ENCODE peak calls at places on chromosomes 6 and 20, in four cellular contexts. Z is GM12878, V is K562, E is HepG2. P is an unnamed sample.

GRCh38 chr6:166097914-166098522 is 69.6 kb downstream of the TBXT start:
- DNase-seq in E (peak; percentile 29), Z (no peak), V (peak; percentile 61), P (peak; percentile 89)

GRCh38 chr6:9089724-9090123 is 654.4 kb upstream of the SLC35B3 start:
- DNase-seq in V (no peak), Z (no peak), E (no peak), P (no peak)

GRCh38 chr6:116266803-116267202 is 12.9 kb downstream of the TSPYL1 start:
- DNase-seq in Z (no peak), V (no peak), E (no peak), P (no peak)

GRCh38 chr6:30510419-30510818 is 21.1 kb downstream of the HLA-E start:
- DNase-seq in V (no peak), Z (no peak), E (no peak), P (no peak)

GRCh38 chr6:30211306-30211705 is 1.9 kb downstream of the TRIM26 start:
- DNase-seq in E (no peak), Z (no peak), V (no peak), P (no peak)

GRCh38 chr6:14128017-14128416 is 10.4 kb downstream of the CD83 start:
- DNase-seq in E (no peak), V (peak; percentile 42), Z (no peak), P (no peak)

GRCh38 chr6:11346516-11346915 is 114.0 kb upstream of the NEDD9 start:
- DNase-seq in E (no peak), V (no peak), Z (peak; percentile 71), P (no peak)

GRCh38 chr6:53336070-53336469 is 12.7 kb downstream of the ELOVL5 start:
- DNase-seq in E (no peak), Z (no peak), V (no peak), P (no peak)

GRCh38 chr6:90216081-90216977 is 80.3 kb downstream of the BACH2 start:
- DNase-seq in Z (no peak), V (no peak), E (peak; percentile 33), P (peak; percentile 15)

GRCh38 chr6:169168706-169169105 is 84.9 kb downstream of the THBS2 start:
- DNase-seq in V (no peak), E (no peak), Z (no peak), P (peak; percentile 42)

GRCh38 chr6:101110814-101111213 is 229.7 kb upstream of the ASCC3 start:
- DNase-seq in V (no peak), E (no peak), Z (no peak), P (no peak)

GRCh38 chr20:64137598-64138031 is 26.6 kb upstream of the MYT1 start:
- DNase-seq in Z (no peak), V (no peak), E (no peak), P (no peak)

GRCh38 chr6:4398806-4399205 is 263.4 kb upstream of the ECI2 start:
- DNase-seq in E (no peak), Z (no peak), V (no peak), P (no peak)

GRCh38 chr20:50774515-50774914 is 20.3 kb upstream of the BCAS4 start:
- DNase-seq in Z (no peak), E (no peak), V (no peak), P (no peak)

GRCh38 chr20:4844766-4845465 is 123.2 kb downstream of the PRND start:
- DNase-seq in Z (peak; percentile 7), V (no peak), E (no peak), P (no peak)

GRCh38 chr20:17518339-17519052 is 12.7 kb downstream of the BFSP1 start:
- DNase-seq in V (peak; percentile 79), Z (no peak), E (no peak), P (peak; percentile 39)

GRCh38 chr20:53763707-53764415 is 170.2 kb upstream of the ZNF217 start:
- DNase-seq in E (peak; percentile 100), Z (no peak), V (no peak), P (no peak)

GRCh38 chr20:25220021-25220730 is 24.7 kb downstream of the ENTPD6 start:
- DNase-seq in E (no peak), V (peak; percentile 25), Z (no peak), P (no peak)

GRCh38 chr6:82131441-82131840 is 116.1 kb downstream of the IBTK start:
- DNase-seq in E (no peak), Z (no peak), V (no peak), P (no peak)

GRCh38 chr6:49070411-49070810 is 392.6 kb downstream of the MMUT start:
- DNase-seq in E (no peak), V (no peak), Z (no peak), P (no peak)

GRCh38 chr6:155014715-155015300 is 19.7 kb downstream of the TIAM2 start:
- DNase-seq in E (no peak), Z (no peak), V (no peak), P (no peak)

GRCh38 chr6:21738180-21739094 is 144.9 kb downstream of the SOX4 start:
- DNase-seq in Z (no peak), V (no peak), E (no peak), P (no peak)

GRCh38 chr20:45893831-45894230 is 2.7 kb downstream of the CTSA start:
- DNase-seq in V (no peak), Z (no peak), E (no peak), P (no peak)

GRCh38 chr20:14785065-14785743 is 447.8 kb upstream of the FLRT3 start:
- DNase-seq in V (no peak), Z (no peak), E (no peak), P (no peak)

GRCh38 chr20:14792915-14793314 is 455.5 kb upstream of the FLRT3 start:
- DNase-seq in V (no peak), Z (no peak), E (no peak), P (no peak)

DNA sequence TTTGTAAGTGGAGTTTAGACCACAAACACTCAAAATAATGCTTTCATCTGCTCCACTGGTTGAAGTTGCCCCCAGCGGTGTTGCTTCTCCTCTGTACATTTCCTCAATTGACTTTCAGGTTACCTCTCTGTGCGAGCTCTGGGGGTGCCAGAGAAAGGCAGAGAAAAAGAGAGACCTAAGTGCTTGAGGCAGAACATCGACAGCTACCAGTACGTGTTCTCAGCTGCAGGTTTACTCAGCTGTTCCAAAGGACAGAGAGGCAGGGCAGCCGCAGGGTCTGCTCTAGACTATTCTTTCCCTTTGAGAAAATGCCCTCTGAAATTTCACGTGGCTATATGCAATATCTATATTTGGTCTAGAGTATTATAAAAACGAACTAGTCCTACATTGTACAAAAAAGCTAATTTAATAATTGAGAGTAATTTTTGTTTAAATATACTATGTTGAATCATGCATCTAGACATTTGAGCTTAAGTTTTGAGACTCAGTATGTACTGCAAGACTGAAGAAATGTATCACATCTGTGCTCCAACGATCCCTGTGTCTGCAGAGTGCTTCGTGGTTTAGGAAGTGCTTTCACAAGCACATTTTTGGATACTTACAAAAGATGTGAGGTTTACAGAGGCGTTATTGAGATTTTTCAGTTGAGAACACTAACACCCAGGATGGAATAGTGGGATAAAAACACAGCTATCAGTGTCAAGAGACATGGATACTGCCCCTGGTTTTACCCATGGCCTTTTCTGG is 453.5 kb upstream of the FLRT3 start:
- DNase-seq in Z (no peak), E (no peak), V (no peak), P (no peak)
- TF ChIP-seq FOXK2 in Z (no peak), E (no peak), V (no peak), P (no peak)

GRCh38 chr20:60237981-60238380 is 279.8 kb downstream of the CDH26 start:
- DNase-seq in Z (no peak), V (no peak), E (no peak), P (no peak)
- TF ChIP-seq TARDBP in Z (no peak), V (no peak), E (no peak), P (no peak)

GRCh38 chr6:85143686-85144085 is 306.2 kb upstream of the NT5E start:
- DNase-seq in E (no peak), Z (no peak), V (no peak), P (no peak)
- TF ChIP-seq FOXK2 in E (no peak), Z (no peak), V (no peak), P (no peak)

DNA sequence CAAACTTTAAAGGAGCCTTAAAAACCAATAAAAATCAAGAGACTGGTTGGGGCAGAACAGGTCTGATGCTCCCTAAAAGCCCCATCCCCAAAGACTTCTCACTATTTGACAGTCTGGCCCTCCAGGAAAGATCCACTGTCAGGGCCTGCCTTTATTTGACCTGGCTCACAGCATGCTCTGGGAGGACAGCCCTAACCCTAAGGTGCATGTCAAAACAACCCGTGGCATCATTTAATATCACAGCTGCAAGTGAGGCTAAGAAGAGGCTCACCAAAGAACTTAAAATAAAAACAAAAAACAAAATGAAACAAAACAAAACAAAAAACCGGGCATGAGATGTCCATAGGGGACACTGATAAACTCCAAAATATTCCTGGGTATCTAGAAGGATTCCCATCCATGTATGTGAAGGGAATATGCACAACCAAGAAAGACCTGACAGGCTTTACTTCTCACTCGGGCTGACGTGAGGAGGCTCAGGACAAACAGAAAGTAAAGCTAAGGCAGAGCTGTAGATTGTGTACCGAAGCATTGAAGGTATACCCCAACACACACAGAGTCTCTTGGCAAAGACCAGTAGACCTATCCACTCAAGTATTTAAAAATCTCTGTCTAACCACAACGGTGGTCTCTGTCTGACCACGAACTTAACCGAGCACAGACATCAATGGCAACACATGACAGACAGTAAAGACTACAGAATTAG is 57.3 kb downstream of the AHI1 start:
- DNase-seq in Z (no peak), E (no peak), V (no peak), P (no peak)
- TF ChIP-seq TARDBP in Z (no peak), E (no peak), V (no peak), P (no peak)

GRCh38 chr6:152087096-152087495 is 279.6 kb downstream of the ESR1 start:
- DNase-seq in Z (no peak), E (no peak), V (no peak), P (no peak)

GRCh38 chr6:152086223-152086873 is 278.9 kb downstream of the ESR1 start:
- DNase-seq in Z (no peak), E (no peak), V (no peak), P (no peak)

GRCh38 chr6:152089992-152090391 is 282.5 kb downstream of the ESR1 start:
- DNase-seq in Z (no peak), V (no peak), E (no peak), P (no peak)

GRCh38 chr6:152087701-152088100 is 280.2 kb downstream of the ESR1 start:
- DNase-seq in V (no peak), E (no peak), Z (no peak), P (no peak)

DNA sequence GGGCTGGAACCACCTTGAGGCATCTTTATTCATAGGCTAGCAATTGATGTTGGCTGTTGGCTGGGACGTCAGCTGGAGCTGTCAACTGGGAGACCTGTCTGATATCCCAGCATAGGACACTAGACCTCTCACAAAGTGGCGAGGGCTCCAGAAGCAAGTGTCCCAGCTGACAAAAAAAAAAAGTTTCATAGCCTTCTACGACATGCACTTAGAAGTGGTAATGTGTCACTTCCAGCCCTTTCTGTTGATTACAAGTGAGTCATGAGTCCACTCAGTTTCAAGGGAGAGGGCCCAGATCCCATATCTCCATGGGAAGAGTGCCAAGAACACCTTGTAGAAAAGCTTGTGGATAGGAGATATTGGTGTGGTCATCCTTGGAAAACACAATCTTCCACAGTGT is 278.1 kb downstream of the ESR1 start:
- DNase-seq in E (peak; percentile 13), V (no peak), Z (no peak), P (no peak)
- TF ChIP-seq FOXK2 in E (no peak), V (no peak), Z (no peak), P (no peak)

P was measured in HEK293T.